ENCODE peak calls at places on chromosomes 2 and 18, in ten cellular contexts. D is T-helper 17 cell, A is iPS-NIHi11, B is substantia nigra, T is mucosa of gallbladder, M is aorta, N is anterior cingulate cortex, S is neural crest cell, C is right lobe of liver, O is nucleus accumbens. L is an unnamed sample.

GRCh38 chr2:224772494-224772893 is 56.3 kb upstream of the CCDC195 start:
- DNase-seq in A (no peak), T (no peak), N (no peak), O (no peak), B (no peak), M (no peak), S (no peak), D (no peak), C (no peak), L (no peak)

GRCh38 chr2:78864205-78864604 is 161.3 kb upstream of the REG3G start:
- DNase-seq in N (no peak), A (no peak), T (no peak), S (no peak), M (no peak), D (no peak), B (no peak), C (no peak), O (no peak), L (no peak)

GRCh38 chr2:241818943-241819270 is 9.9 kb downstream of the NEU4 start:
- DNase-seq in T (no peak), O (no peak), C (peak; percentile 84), N (no peak), S (no peak), B (no peak), D (no peak), M (no peak), A (no peak), L (no peak)

GRCh38 chr2:207255565-207255964 is 89.8 kb upstream of the KLF7 start:
- DNase-seq in N (no peak), T (no peak), C (no peak), D (no peak), A (no peak), B (peak; percentile 47), O (no peak), M (no peak), S (no peak), L (no peak)

GRCh38 chr18:3910507-3910906 is 460.5 kb downstream of the TGIF1 start:
- DNase-seq in T (no peak), D (no peak), S (no peak), B (no peak), M (peak; percentile 46), C (no peak), N (no peak), A (no peak), O (no peak), L (no peak)

GRCh38 chr18:23573948-23574431 is 12.3 kb downstream of the NPC1 start:
- DNase-seq in S (no peak), M (no peak), C (no peak), B (no peak), N (no peak), O (no peak), D (no peak), T (no peak), A (peak; percentile 31), L (no peak)

GRCh38 chr2:98359986-98360385 is 13.7 kb downstream of the CNGA3 start:
- DNase-seq in A (no peak), D (no peak), T (no peak), C (no peak), B (no peak), S (no peak), M (no peak), N (no peak), O (no peak), L (no peak)

GRCh38 chr2:181953773-181954537 is 31.7 kb upstream of the PPP1R1C start:
- DNase-seq in A (peak; percentile 82), D (peak; percentile 40), O (peak; percentile 16), B (peak; percentile 8), C (no peak), S (peak; percentile 75), T (peak; percentile 79), N (no peak), M (peak; percentile 58), L (peak; percentile 84)

GRCh38 chr18:26971327-26971918 is 105.9 kb upstream of the AQP4 start:
- DNase-seq in N (no peak), A (peak; percentile 18), T (no peak), O (no peak), D (no peak), S (no peak), M (no peak), B (no peak), C (no peak), L (no peak)

GRCh38 chr18:2414235-2414634 is 157.1 kb downstream of the METTL4 start:
- DNase-seq in M (no peak), C (no peak), A (no peak), S (no peak), D (no peak), B (no peak), O (no peak), T (no peak), N (no peak), L (no peak)

GRCh38 chr18:76970749-76971148 is 148.4 kb downstream of the ZNF236 start:
- DNase-seq in D (no peak), M (no peak), S (no peak), C (peak; percentile 35), O (no peak), A (no peak), T (no peak), N (no peak), B (no peak), L (no peak)

GRCh38 chr2:152298754-152299153 is 36.2 kb upstream of the FMNL2 start:
- DNase-seq in A (no peak), D (no peak), C (no peak), O (no peak), M (no peak), N (no peak), S (no peak), B (no peak), T (no peak), L (no peak)

L was measured in OCI-LY7.